ENCODE peak calls at places on chromosomes 12 and 14, in six cellular contexts. One of them, this sample, is unnamed.

GRCh38 chr12:129657179-129657578 is 246.6 kb downstream of the TMEM132D start:
- DNase-seq in heart right ventricle: no peak
- DNase-seq in tibial nerve: no peak
- DNase-seq in hepatocyte: no peak
- DNase-seq in GM10248: no peak
- DNase-seq in PC-3: no peak
- DNase-seq in this sample: no peak

GRCh38 chr14:94027566-94028449 is 1.7 kb downstream of the OTUB2 start:
- DNase-seq in GM10248: no peak
- DNase-seq in hepatocyte: no peak
- DNase-seq in PC-3: peak; percentile 93
- DNase-seq in tibial nerve: no peak
- DNase-seq in heart right ventricle: no peak
- DNase-seq in this sample: no peak

GRCh38 chr14:38405851-38406630 is 150.1 kb upstream of the CLEC14A start:
- DNase-seq in PC-3: peak; percentile 20
- DNase-seq in GM10248: no peak
- DNase-seq in hepatocyte: no peak
- DNase-seq in tibial nerve: no peak
- DNase-seq in heart right ventricle: no peak
- DNase-seq in this sample: no peak

GRCh38 chr12:6169107-6169440 is 31.1 kb upstream of the CD9 start:
- DNase-seq in tibial nerve: no peak
- DNase-seq in hepatocyte: no peak
- DNase-seq in PC-3: no peak
- DNase-seq in heart right ventricle: no peak
- DNase-seq in GM10248: no peak
- DNase-seq in this sample: no peak

GRCh38 chr12:120413901-120414695 is 23.8 kb upstream of the COX6A1 start:
- DNase-seq in hepatocyte: peak; percentile 30
- DNase-seq in GM10248: no peak
- DNase-seq in PC-3: no peak
- DNase-seq in heart right ventricle: peak; percentile 37
- DNase-seq in tibial nerve: no peak
- DNase-seq in this sample: no peak

GRCh38 chr12:113184098-113184899 is 979 bp downstream of the DDX54 start:
- DNase-seq in PC-3: no peak
- DNase-seq in heart right ventricle: no peak
- DNase-seq in tibial nerve: no peak
- DNase-seq in GM10248: no peak
- DNase-seq in hepatocyte: no peak
- DNase-seq in this sample: no peak

GRCh38 chr12:10182662-10183061 is 3.8 kb downstream of the TMEM52B start:
- DNase-seq in GM10248: no peak
- DNase-seq in heart right ventricle: no peak
- DNase-seq in tibial nerve: no peak
- DNase-seq in hepatocyte: peak; percentile 32
- DNase-seq in PC-3: peak; percentile 63
- DNase-seq in this sample: no peak

GRCh38 chr12:113724703-113725556 is 241.2 kb downstream of the RBM19 start:
- DNase-seq in hepatocyte: no peak
- DNase-seq in GM10248: no peak
- DNase-seq in PC-3: no peak
- DNase-seq in heart right ventricle: no peak
- DNase-seq in tibial nerve: no peak
- DNase-seq in this sample: no peak

GRCh38 chr12:52074006-52074405 is 4.2 kb downstream of the ATG101 start:
- DNase-seq in heart right ventricle: peak; percentile 74
- DNase-seq in GM10248: no peak
- DNase-seq in PC-3: peak; percentile 13
- DNase-seq in tibial nerve: no peak
- DNase-seq in hepatocyte: no peak
- DNase-seq in this sample: no peak

GRCh38 chr12:60205500-60205899 is 609.7 kb downstream of the SLC16A7 start:
- DNase-seq in GM10248: no peak
- DNase-seq in heart right ventricle: no peak
- DNase-seq in tibial nerve: no peak
- DNase-seq in PC-3: peak; percentile 69
- DNase-seq in hepatocyte: peak; percentile 17
- DNase-seq in this sample: no peak

GRCh38 chr12:63206908-63207307 is 55.9 kb upstream of the AVPR1A start:
- DNase-seq in PC-3: peak; percentile 34
- DNase-seq in heart right ventricle: no peak
- DNase-seq in tibial nerve: peak; percentile 70
- DNase-seq in GM10248: no peak
- DNase-seq in hepatocyte: peak; percentile 56
- DNase-seq in this sample: no peak

GRCh38 chr12:50390284-50390683 is 6.1 kb downstream of the FAM186A start:
- DNase-seq in PC-3: peak; percentile 97
- DNase-seq in heart right ventricle: no peak
- DNase-seq in GM10248: no peak
- DNase-seq in hepatocyte: peak; percentile 30
- DNase-seq in tibial nerve: peak; percentile 17
- DNase-seq in this sample: no peak

GRCh38 chr12:644293-644639 is 19.0 kb downstream of the NINJ2 start:
- DNase-seq in tibial nerve: no peak
- DNase-seq in hepatocyte: no peak
- DNase-seq in PC-3: no peak
- DNase-seq in heart right ventricle: no peak
- DNase-seq in GM10248: no peak
- DNase-seq in this sample: no peak

GRCh38 chr12:97921957-97922722 is 459.5 kb downstream of the RMST start:
- DNase-seq in hepatocyte: no peak
- DNase-seq in GM10248: no peak
- DNase-seq in heart right ventricle: no peak
- DNase-seq in PC-3: no peak
- DNase-seq in tibial nerve: peak; percentile 15
- DNase-seq in this sample: no peak

GRCh38 chr12:82479511-82479910 is 121.2 kb downstream of the METTL25 start:
- DNase-seq in heart right ventricle: no peak
- DNase-seq in tibial nerve: no peak
- DNase-seq in GM10248: no peak
- DNase-seq in PC-3: peak; percentile 44
- DNase-seq in hepatocyte: no peak
- DNase-seq in this sample: no peak

GRCh38 chr12:113092478-113093408 is 36.2 kb downstream of the DTX1 start:
- DNase-seq in hepatocyte: peak; percentile 70
- DNase-seq in GM10248: peak; percentile 67
- DNase-seq in PC-3: peak; percentile 19
- DNase-seq in heart right ventricle: no peak
- DNase-seq in tibial nerve: no peak
- DNase-seq in this sample: peak; percentile 76

GRCh38 chr12:48861111-48861510 is 4.6 kb downstream of the RND1 start:
- DNase-seq in PC-3: peak; percentile 11
- DNase-seq in hepatocyte: no peak
- DNase-seq in tibial nerve: no peak
- DNase-seq in heart right ventricle: no peak
- DNase-seq in GM10248: no peak
- DNase-seq in this sample: no peak

GRCh38 chr14:68735836-68736235 is 57.0 kb downstream of the ZFP36L1 start:
- DNase-seq in GM10248: no peak
- DNase-seq in hepatocyte: no peak
- DNase-seq in heart right ventricle: no peak
- DNase-seq in tibial nerve: peak; percentile 12
- DNase-seq in PC-3: no peak
- DNase-seq in this sample: no peak

GRCh38 chr14:74018704-74019407 is at the start of the genes BBOF1 and ENTPD5:
- DNase-seq in heart right ventricle: peak; percentile 82
- DNase-seq in GM10248: peak; percentile 96
- DNase-seq in hepatocyte: peak; percentile 97
- DNase-seq in tibial nerve: peak; percentile 72
- DNase-seq in PC-3: peak; percentile 93
- DNase-seq in this sample: peak; percentile 96

GRCh38 chr12:66063976-66064375 is 66.6 kb downstream of the LLPH start:
- DNase-seq in PC-3: no peak
- DNase-seq in tibial nerve: no peak
- DNase-seq in heart right ventricle: no peak
- DNase-seq in GM10248: no peak
- DNase-seq in hepatocyte: no peak
- DNase-seq in this sample: no peak

GRCh38 chr12:30996255-30996654 is 69.7 kb downstream of the TSPAN11 start:
- DNase-seq in heart right ventricle: no peak
- DNase-seq in tibial nerve: no peak
- DNase-seq in PC-3: no peak
- DNase-seq in hepatocyte: no peak
- DNase-seq in GM10248: no peak
- DNase-seq in this sample: no peak

GRCh38 chr12:103773109-103773905 is 67.7 kb downstream of the NT5DC3 start:
- DNase-seq in heart right ventricle: peak; percentile 28
- DNase-seq in tibial nerve: no peak
- DNase-seq in GM10248: no peak
- DNase-seq in PC-3: no peak
- DNase-seq in hepatocyte: no peak
- DNase-seq in this sample: no peak

GRCh38 chr12:3463927-3464326 is 27.1 kb upstream of the PRMT8 start:
- DNase-seq in PC-3: peak; percentile 47
- DNase-seq in hepatocyte: peak; percentile 28
- DNase-seq in tibial nerve: no peak
- DNase-seq in heart right ventricle: no peak
- DNase-seq in GM10248: no peak
- DNase-seq in this sample: no peak

DNA sequence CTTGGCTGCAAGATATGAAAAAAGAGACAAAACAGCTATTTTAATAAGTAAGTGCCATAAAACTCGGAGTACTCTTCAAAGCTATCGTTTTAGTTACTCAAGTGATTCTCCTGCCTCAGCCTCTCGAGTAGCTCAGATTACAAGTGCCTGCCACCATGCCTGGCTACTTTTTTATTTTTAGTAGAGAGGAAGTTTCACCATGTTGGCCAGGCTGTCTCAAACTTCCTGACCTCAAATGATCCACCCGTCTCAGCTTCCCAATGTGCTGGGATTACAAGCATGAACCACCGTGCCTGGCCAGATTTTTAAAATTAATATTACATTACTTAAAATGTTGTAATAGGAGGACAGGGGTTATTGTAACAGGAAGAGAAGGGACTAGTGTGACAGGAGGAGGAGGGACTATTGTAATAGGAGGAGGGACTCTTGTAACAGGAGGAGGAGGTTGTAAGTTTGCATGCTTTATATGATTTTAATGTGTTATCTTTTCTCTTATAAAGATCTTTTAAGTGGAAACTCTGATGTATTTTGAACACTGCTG is 61.3 kb downstream of the KITLG start:
- DNase-seq in GM10248: no peak
- DNase-seq in hepatocyte: no peak
- DNase-seq in PC-3: no peak
- DNase-seq in tibial nerve: no peak
- DNase-seq in heart right ventricle: no peak
- DNase-seq in this sample: no peak
- TF ChIP-seq CTCF in GM10248: no peak
- TF ChIP-seq CTCF in hepatocyte: no peak
- TF ChIP-seq CTCF in PC-3: no peak
- TF ChIP-seq CTCF in tibial nerve: no peak
- TF ChIP-seq CTCF in heart right ventricle: no peak
- TF ChIP-seq CTCF in this sample: no peak

GRCh38 chr12:88944403-88944802 is 364.1 kb upstream of the KITLG start:
- DNase-seq in PC-3: peak; percentile 84
- DNase-seq in GM10248: no peak
- DNase-seq in heart right ventricle: no peak
- DNase-seq in tibial nerve: no peak
- DNase-seq in hepatocyte: no peak
- DNase-seq in this sample: no peak
- TF ChIP-seq CTCF in PC-3: no peak
- TF ChIP-seq CTCF in GM10248: no peak
- TF ChIP-seq CTCF in heart right ventricle: no peak
- TF ChIP-seq CTCF in tibial nerve: no peak
- TF ChIP-seq CTCF in hepatocyte: no peak
- TF ChIP-seq CTCF in this sample: no peak

DNA sequence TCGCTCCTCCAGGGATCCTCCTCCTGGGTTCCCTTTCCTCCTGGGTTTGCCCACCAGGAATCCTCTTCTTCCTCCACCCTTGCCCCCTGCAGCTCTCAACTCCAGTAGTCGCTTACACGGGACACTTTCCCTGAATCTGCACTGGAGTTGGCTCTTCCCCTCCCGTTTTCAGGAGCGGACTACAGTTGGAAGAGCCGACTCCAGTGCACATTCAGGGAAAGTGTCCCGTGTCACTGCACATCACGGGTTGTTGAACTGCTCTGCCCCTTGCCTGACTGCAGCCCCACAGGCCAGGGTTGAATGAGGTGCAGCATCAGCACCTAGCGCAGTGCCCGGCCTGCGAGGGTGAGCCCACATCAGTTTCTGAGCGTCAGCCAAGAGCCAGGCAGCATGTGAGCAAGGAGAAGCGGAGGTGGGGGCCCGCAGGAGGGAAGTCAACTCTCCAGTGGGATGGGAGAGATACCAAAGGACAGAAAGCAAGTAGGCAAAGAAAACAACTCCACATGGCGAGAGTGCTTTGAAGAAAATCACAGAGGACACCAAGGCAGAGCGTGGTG is 13.1 kb downstream of the RAPGEF3 start:
- DNase-seq in tibial nerve: no peak
- DNase-seq in heart right ventricle: no peak
- DNase-seq in hepatocyte: no peak
- DNase-seq in PC-3: no peak
- DNase-seq in GM10248: peak; percentile 17
- DNase-seq in this sample: no peak
- TF ChIP-seq CTCF in tibial nerve: no peak
- TF ChIP-seq CTCF in heart right ventricle: no peak
- TF ChIP-seq CTCF in hepatocyte: no peak
- TF ChIP-seq CTCF in PC-3: no peak
- TF ChIP-seq CTCF in GM10248: no peak
- TF ChIP-seq CTCF in this sample: no peak

GRCh38 chr14:106842687-106843086 is 1316.3 kb downstream of the TMEM121 start:
- DNase-seq in heart right ventricle: no peak
- DNase-seq in PC-3: peak; percentile 34
- DNase-seq in hepatocyte: no peak
- DNase-seq in GM10248: no peak
- DNase-seq in tibial nerve: no peak
- DNase-seq in this sample: no peak
- TF ChIP-seq CTCF in heart right ventricle: peak; percentile 42
- TF ChIP-seq CTCF in PC-3: peak; percentile 64
- TF ChIP-seq CTCF in hepatocyte: no peak
- TF ChIP-seq CTCF in GM10248: peak; percentile 53
- TF ChIP-seq CTCF in tibial nerve: no peak
- TF ChIP-seq CTCF in this sample: peak; percentile 39